ENCODE peak calls at places on chromosome 1, in five cellular contexts. L, N, U, H and W are unnamed samples.
A peak's percentile ranks its signal among the peaks of the same experiment; 100 is the strongest.

GRCh38 chr1:53891678-53892077 is 2.1 kb upstream of the YIPF1 start:
- DNase-seq in L (no peak), N (no peak), U (no peak), H (no peak), W (no peak)

GRCh38 chr1:22739648-22740385 is 29.2 kb downstream of the EPHB2 start:
- DNase-seq in L (no peak), N (no peak), U (no peak), H (peak; percentile 57), W (peak; percentile 84)

GRCh38 chr1:179425186-179425585 is 59.4 kb downstream of the AXDND1 start:
- DNase-seq in L (no peak), N (no peak), U (no peak), H (no peak), W (no peak)

GRCh38 chr1:62294211-62294610 is 25.0 kb downstream of the KANK4 start:
- DNase-seq in L (no peak), N (no peak), U (no peak), H (no peak), W (no peak)

GRCh38 chr1:35030338-35031102 is 1.2 kb downstream of the ZMYM6 start:
- DNase-seq in L (no peak), N (no peak), U (no peak), H (no peak), W (no peak)

GRCh38 chr1:71792264-71792663 is 490.1 kb downstream of the NEGR1 start:
- DNase-seq in L (no peak), N (no peak), U (no peak), H (no peak), W (no peak)

GRCh38 chr1:192580351-192580962 is 4.9 kb downstream of the RGS1 start:
- DNase-seq in L (peak; percentile 18), N (no peak), U (no peak), H (no peak), W (peak; percentile 8)

GRCh38 chr1:205488074-205488723 is 16.3 kb upstream of the CDK18 start:
- DNase-seq in L (peak; percentile 11), N (peak; percentile 34), U (peak; percentile 66), H (no peak), W (peak; percentile 86)

GRCh38 chr1:46489638-46490602 is at the start of gene DMBX1:
- DNase-seq in L (no peak), N (peak; percentile 45), U (no peak), H (no peak), W (peak; percentile 70)

GRCh38 chr1:158813159-158813558 is 18.0 kb upstream of the MNDA start:
- DNase-seq in L (no peak), N (no peak), U (no peak), H (no peak), W (no peak)